ENCODE peak calls at places on chromosomes 7 and 10, in nine cellular contexts. Q, A, U, M, O, S, R, L and X are unnamed samples.

GRCh38 chr7:13028036-13028730 is 340.8 kb downstream of the ARL4A start:
- DNase-seq in Q (no peak), A (no peak), U (no peak), M (no peak), O (peak), S (no peak), R (no peak), L (no peak), X (no peak)

GRCh38 chr7:143013897-143014296 is 13.0 kb downstream of the OR9A2 start:
- DNase-seq in Q (peak), A (no peak), U (no peak), M (peak), O (peak), S (peak), R (peak), L (peak), X (no peak)

GRCh38 chr10:44684641-44685040 is 226.5 kb upstream of the TMEM72 start:
- DNase-seq in Q (no peak), A (no peak), U (no peak), M (no peak), O (no peak), S (no peak), R (no peak), L (no peak), X (no peak)

GRCh38 chr10:121498071-121498470 is 100.2 kb downstream of the FGFR2 start:
- DNase-seq in Q (no peak), A (no peak), U (no peak), M (no peak), O (no peak), S (no peak), R (no peak), L (no peak), X (no peak)

GRCh38 chr10:125344573-125345121 is 184.3 kb upstream of the CTBP2 start:
- DNase-seq in Q (no peak), A (no peak), U (no peak), M (no peak), O (no peak), S (no peak), R (no peak), L (no peak), X (no peak)

GRCh38 chr10:106396192-106396591 is 768.3 kb downstream of the SORCS1 start:
- DNase-seq in Q (no peak), A (no peak), U (no peak), M (no peak), O (no peak), S (no peak), R (no peak), L (no peak), X (no peak)

GRCh38 chr10:48742891-48743845 is 58.5 kb downstream of the WDFY4 start:
- DNase-seq in Q (no peak), A (no peak), U (no peak), M (no peak), O (no peak), S (no peak), R (no peak), L (no peak), X (no peak)

GRCh38 chr7:43647772-43648643 is 65.1 kb downstream of the STK17A start:
- DNase-seq in Q (peak), A (peak), U (peak), M (peak), O (peak), S (peak), R (peak), L (peak), X (peak)

GRCh38 chr7:134813668-134814067 is 34.2 kb downstream of the CALD1 start:
- DNase-seq in Q (peak), A (no peak), U (no peak), M (peak), O (peak), S (no peak), R (peak), L (peak), X (peak)

GRCh38 chr7:40469481-40469880 is 334.7 kb downstream of the SUGCT start:
- DNase-seq in Q (peak), A (no peak), U (no peak), M (peak), O (no peak), S (peak), R (peak), L (peak), X (no peak)